ENCODE peak calls at places on chromosomes 11 and 22, in seven cellular contexts. F is vagina, K is heart right ventricle, V is heart left ventricle, C is A549, E is mammary epithelial cell, N is pancreas. D is an unnamed sample. For H3K4me1, the result is how much of the 10 kb centered on the place peaks cover.

GRCh38 chr11:129590030-129590752 is 214.5 kb downstream of the BARX2 start:
- DNase-seq in F (no peak), K (no peak), V (no peak), C (no peak), E (no peak), N (no peak), D (no peak)

GRCh38 chr11:64472593-64473455 is 113.9 kb downstream of the RPS6KA4 start:
- DNase-seq in F (no peak), K (no peak), V (no peak), C (no peak), E (no peak), N (peak), D (no peak)

GRCh38 chr11:34356918-34357645 is 728 bp downstream of the ABTB2 start:
- DNase-seq in F (no peak), K (peak), V (peak), C (no peak), E (peak), N (peak), D (no peak)

GRCh38 chr11:65432133-65432650 is 9.6 kb downstream of the NEAT1 start:
- DNase-seq in F (no peak), K (no peak), V (no peak), C (no peak), E (no peak), N (no peak), D (no peak)

GRCh38 chr11:63939351-63939920 is 634 bp downstream of the NAA40 start:
- DNase-seq in F (no peak), K (no peak), V (no peak), C (no peak), E (peak), N (no peak), D (no peak)

GRCh38 chr22:35587896-35588295 is 29.2 kb downstream of the MB start:
- DNase-seq in F (no peak), K (no peak), V (no peak), C (no peak), E (no peak), N (no peak), D (no peak)

GRCh38 chr22:39368402-39368801 is 18.6 kb downstream of the SYNGR1 start:
- DNase-seq in F (no peak), K (no peak), V (no peak), C (no peak), E (no peak), N (no peak), D (no peak)

GRCh38 chr22:49206281-49206680 is 621.4 kb downstream of the BRD1 start:
- DNase-seq in F (peak), K (no peak), V (no peak), C (no peak), E (no peak), N (no peak), D (no peak)

GRCh38 chr11:123405123-123405592 is 24.9 kb upstream of the GRAMD1B start:
- DNase-seq in F (no peak), K (peak), V (peak), C (no peak), E (peak), N (no peak), D (no peak)

GRCh38 chr11:117410861-117411725 is 83.4 kb downstream of the CEP164 start:
- DNase-seq in F (no peak), K (no peak), V (no peak), C (no peak), E (no peak), N (no peak), D (no peak)

GRCh38 chr11:72456651-72457050 is 22.3 kb upstream of the CLPB start:
- DNase-seq in F (no peak), K (no peak), V (no peak), C (no peak), E (no peak), N (no peak), D (no peak)

GRCh38 chr11:31817054-31817620 is 6.0 kb upstream of the PAX6 start:
- DNase-seq in F (no peak), K (no peak), V (no peak), C (no peak), E (peak), N (no peak), D (no peak)

GRCh38 chr11:60263434-60263833 is 17.0 kb upstream of the MS4A4A start:
- DNase-seq in F (no peak), K (no peak), V (no peak), C (no peak), E (no peak), N (no peak), D (no peak)

GRCh38 chr11:7590529-7590928 is 76.7 kb downstream of the PPFIBP2 start:
- DNase-seq in F (no peak), K (no peak), V (no peak), C (no peak), E (no peak), N (no peak), D (no peak)

GRCh38 chr11:76578655-76579046 is 91.9 kb downstream of the LRRC32 start:
- DNase-seq in F (no peak), K (peak), V (peak), C (no peak), E (no peak), N (no peak), D (no peak)

GRCh38 chr22:48824673-48825651 is 1002.7 kb downstream of the BRD1 start:
- DNase-seq in F (no peak), K (no peak), V (no peak), C (no peak), E (no peak), N (no peak), D (no peak)

GRCh38 chr11:132424433-132424832 is 1054.0 kb downstream of the NTM start:
- DNase-seq in F (no peak), K (no peak), V (no peak), C (no peak), E (no peak), N (no peak), D (no peak)

GRCh38 chr11:128593281-128593680 is 5.9 kb upstream of the ETS1 start:
- DNase-seq in F (no peak), K (no peak), V (no peak), C (no peak), E (no peak), N (no peak), D (no peak)

GRCh38 chr11:64062185-64063039 is 26.7 kb downstream of the FLRT1 start:
- DNase-seq in F (no peak), K (no peak), V (no peak), C (no peak), E (no peak), N (no peak), D (no peak)

GRCh38 chr11:104665631-104666030 is 232.6 kb downstream of the CASP12 start:
- DNase-seq in F (no peak), K (no peak), V (no peak), C (no peak), E (no peak), N (no peak), D (no peak)

GRCh38 chr11:46705070-46705688 is 4.3 kb downstream of the ZNF408 start:
- DNase-seq in F (no peak), K (no peak), V (no peak), C (no peak), E (no peak), N (no peak), D (no peak)

GRCh38 chr11:8066911-8067455 is 14.0 kb upstream of the TUB start:
- DNase-seq in F (no peak), K (no peak), V (no peak), C (no peak), E (no peak), N (no peak), D (no peak)

GRCh38 chr22:20624161-20624616 is 116.8 kb downstream of the MED15 start:
- DNase-seq in F (no peak), K (no peak), V (no peak), C (no peak), E (peak), N (no peak), D (no peak)

GRCh38 chr22:20863356-20863755 is 4.5 kb downstream of the SNAP29 start:
- DNase-seq in F (no peak), K (no peak), V (no peak), C (no peak), E (no peak), N (no peak), D (no peak)

GRCh38 chr11:111886844-111887243 is 7.5 kb downstream of the CFAP68 start:
- DNase-seq in F (no peak), K (no peak), V (no peak), C (no peak), E (no peak), N (no peak), D (no peak)

GRCh38 chr22:49255154-49255553 is 572.5 kb downstream of the BRD1 start:
- DNase-seq in F (no peak), K (no peak), V (no peak), C (no peak), E (no peak), N (no peak), D (no peak)

GRCh38 chr11:61904539-61905048 is 12.8 kb downstream of the RAB3IL1 start:
- DNase-seq in F (no peak), K (no peak), V (no peak), C (no peak), E (no peak), N (peak), D (no peak)

GRCh38 chr11:105361651-105362050 is 222.1 kb upstream of the CARD18 start:
- DNase-seq in F (no peak), K (no peak), V (no peak), C (no peak), E (peak), N (no peak), D (no peak)

GRCh38 chr11:125256471-125257010 is 92.0 kb downstream of the PKNOX2 start:
- DNase-seq in F (no peak), K (no peak), V (no peak), C (no peak), E (no peak), N (no peak), D (no peak)

GRCh38 chr11:131356201-131356600 is 14.2 kb upstream of the NTM start:
- DNase-seq in F (no peak), K (no peak), V (no peak), C (no peak), E (peak), N (no peak), D (no peak)

GRCh38 chr11:330694-331314 is 10.1 kb upstream of the IFITM3 start:
- DNase-seq in F (no peak), K (no peak), V (no peak), C (no peak), E (no peak), N (no peak), D (no peak)

GRCh38 chr11:130737041-130737830 is 179.0 kb downstream of the SNX19 start:
- DNase-seq in F (no peak), K (no peak), V (no peak), C (no peak), E (no peak), N (no peak), D (no peak)

GRCh38 chr11:77695417-77695816 is 57.8 kb upstream of the CLNS1A start:
- DNase-seq in F (no peak), K (no peak), V (no peak), C (no peak), E (no peak), N (no peak), D (no peak)

GRCh38 chr11:73445980-73446379 is 69.8 kb downstream of the RELT start:
- DNase-seq in F (no peak), K (no peak), V (no peak), C (no peak), E (no peak), N (no peak), D (no peak)

GRCh38 chr11:96708469-96708868 is 318.7 kb downstream of the JRKL start:
- DNase-seq in F (no peak), K (no peak), V (no peak), C (no peak), E (no peak), N (no peak), D (no peak)

GRCh38 chr22:43923191-43923590 is 414 bp upstream of the PNPLA3 start:
- DNase-seq in F (no peak), K (no peak), V (no peak), C (no peak), E (no peak), N (no peak), D (no peak)
- H3K4me1 ChIP-seq in F (under half), K (under half), V (under half), C (under half), E (half or more), N (under half), D (under half)

GRCh38 chr11:14904745-14905103 is 12.7 kb upstream of the CYP2R1 start:
- DNase-seq in F (no peak), K (peak), V (peak), C (peak), E (no peak), N (peak), D (peak)
- H3K4me1 ChIP-seq in F (under half), K (under half), V (under half), C (under half), E (under half), N (under half), D (under half)

GRCh38 chr22:41920271-41920976 is 5.5 kb upstream of the SHISA8 start:
- DNase-seq in F (no peak), K (no peak), V (no peak), C (no peak), E (no peak), N (no peak), D (no peak)

GRCh38 chr22:41923595-41924276 is 2.9 kb downstream of the TNFRSF13C start:
- DNase-seq in F (no peak), K (no peak), V (no peak), C (no peak), E (no peak), N (no peak), D (no peak)

GRCh38 chr22:41919357-41920224 is 4.7 kb upstream of the SHISA8 start:
- DNase-seq in F (no peak), K (peak), V (peak), C (no peak), E (no peak), N (peak), D (peak)

GRCh38 chr22:41922940-41923594 is 3.5 kb downstream of the TNFRSF13C start:
- DNase-seq in F (no peak), K (no peak), V (no peak), C (no peak), E (no peak), N (no peak), D (no peak)

GRCh38 chr22:41922336-41922735 is 4.3 kb downstream of the TNFRSF13C start:
- DNase-seq in F (no peak), K (no peak), V (no peak), C (no peak), E (no peak), N (no peak), D (no peak)
- H3K4me1 ChIP-seq in F (under half), K (under half), V (under half), C (under half), E (under half), N (under half), D (under half)

GRCh38 chr22:27751277-27752070 is 50.1 kb downstream of the MN1 start:
- DNase-seq in F (no peak), K (no peak), V (no peak), C (no peak), E (no peak), N (no peak), D (no peak)
- H3K4me1 ChIP-seq in F (half or more), K (under half), V (under half), C (under half), E (half or more), N (under half), D (under half)

GRCh38 chr11:10305262-10305963 is 540 bp downstream of the ADM start:
- DNase-seq in F (no peak), K (peak), V (no peak), C (no peak), E (peak), N (no peak), D (no peak)

GRCh38 chr11:10304495-10305261 is at the start of gene ADM:
- DNase-seq in F (peak), K (peak), V (peak), C (peak), E (peak), N (peak), D (peak)

GRCh38 chr11:10302294-10302743 is 2.6 kb upstream of the ADM start:
- DNase-seq in F (no peak), K (no peak), V (no peak), C (no peak), E (no peak), N (peak), D (no peak)

GRCh38 chr11:10302744-10303557 is 1.9 kb upstream of the ADM start:
- DNase-seq in F (peak), K (peak), V (peak), C (no peak), E (peak), N (peak), D (peak)

GRCh38 chr11:10303558-10304363 is 1.1 kb upstream of the ADM start:
- DNase-seq in F (no peak), K (peak), V (no peak), C (peak), E (peak), N (no peak), D (no peak)
- H3K4me1 ChIP-seq in F (under half), K (under half), V (under half), C (under half), E (under half), N (under half), D (under half)

GRCh38 chr22:50306753-50307749 is at the start of gene PLXNB2:
- DNase-seq in F (no peak), K (peak), V (peak), C (peak), E (peak), N (peak), D (peak)
- H3K4me1 ChIP-seq in F (half or more), K (under half), V (half or more), C (under half), E (under half), N (under half), D (half or more)

DNA sequence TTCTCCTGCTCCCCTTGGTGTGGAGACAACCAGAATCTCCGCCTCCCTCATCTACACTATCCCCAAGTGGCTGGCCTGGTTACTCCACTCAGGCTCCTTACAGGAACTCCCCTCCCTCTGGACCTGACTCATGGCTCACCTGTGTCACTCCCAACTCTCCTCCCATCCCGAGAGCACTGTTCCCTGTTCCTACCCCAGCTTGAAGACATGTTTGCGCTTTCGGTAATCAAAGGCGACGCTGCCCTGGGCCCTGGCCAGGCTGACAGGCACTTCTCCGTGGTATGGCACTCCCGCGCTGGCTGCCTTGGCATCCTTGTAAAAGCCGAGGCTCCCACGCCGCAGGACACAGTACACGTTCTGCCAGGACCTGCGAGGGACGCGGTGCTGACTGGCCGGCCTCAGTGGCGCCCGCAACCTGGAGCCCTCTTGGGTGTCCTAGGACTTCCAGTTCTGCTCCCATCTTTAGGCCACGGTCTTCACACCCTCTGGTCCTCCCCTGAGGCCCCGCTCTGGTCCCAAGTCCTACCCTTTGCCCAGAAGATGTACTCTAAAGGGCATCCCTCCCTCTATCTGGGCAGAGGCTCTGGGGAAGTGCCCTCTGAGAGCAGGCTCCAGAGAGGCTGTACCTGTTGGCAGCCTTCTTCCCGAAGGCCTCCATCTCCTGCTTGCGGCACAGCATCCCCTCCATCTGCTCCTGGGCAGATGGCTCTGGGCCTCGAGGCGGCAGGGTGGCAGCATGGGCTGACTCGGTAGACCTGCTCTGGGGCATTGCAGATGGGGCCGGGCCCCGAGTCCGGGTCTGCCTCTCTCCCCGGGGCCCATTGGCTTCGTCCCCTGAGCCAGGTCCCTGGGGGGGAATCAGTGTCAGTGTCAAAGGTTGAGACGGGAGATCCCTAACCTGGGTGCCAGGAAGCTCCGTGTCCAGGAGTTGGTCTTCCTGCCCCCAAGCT is 9.4 kb upstream of the RBM4B start:
- DNase-seq in F (no peak), K (no peak), V (no peak), C (no peak), E (peak), N (no peak), D (no peak)
- H3K4me1 ChIP-seq in F (under half), K (under half), V (under half), C (under half), E (under half), N (under half), D (under half)

DNA sequence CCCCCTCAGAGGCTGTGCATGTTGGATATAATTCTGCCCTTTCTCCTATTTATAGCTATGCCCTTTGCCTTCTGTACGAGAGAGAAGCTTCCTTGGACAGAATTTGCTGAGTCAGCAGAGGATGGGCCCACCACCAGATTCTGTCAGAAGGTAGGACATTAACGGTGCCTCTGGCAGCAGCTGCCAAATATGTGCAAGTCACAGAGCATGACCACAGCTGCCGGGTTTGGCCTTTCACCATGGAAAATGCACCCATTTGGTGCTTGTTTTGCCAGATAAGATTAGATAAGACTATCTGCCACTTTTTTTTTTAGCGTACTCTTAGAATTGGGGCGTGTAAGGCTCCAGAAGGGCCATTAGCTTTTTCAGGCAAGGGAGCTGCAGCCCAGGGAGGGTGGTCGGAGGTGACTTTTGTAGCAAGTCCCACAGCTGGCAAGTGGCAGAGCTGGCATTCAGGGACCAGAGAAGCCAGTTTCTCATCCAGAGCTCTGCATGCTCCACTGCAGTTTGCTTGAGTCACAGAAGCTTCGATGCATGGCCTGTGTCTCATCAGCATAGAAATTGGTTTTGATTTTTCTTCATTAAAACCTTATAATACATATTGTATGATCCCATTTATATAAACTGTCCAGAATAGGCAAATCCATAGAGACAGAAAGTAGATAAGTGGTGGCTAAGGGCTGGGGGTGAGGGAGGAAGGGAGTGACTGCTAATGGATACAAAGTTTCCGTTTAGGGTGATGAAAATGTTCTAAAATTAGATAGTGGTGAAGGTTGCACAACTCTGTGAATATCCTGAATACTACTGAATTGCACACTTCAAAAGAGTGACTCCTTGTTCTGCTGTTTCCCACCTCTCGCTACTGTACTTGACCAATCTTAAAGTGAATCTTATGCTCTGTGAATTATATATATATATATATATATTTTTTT is 15.8 kb downstream of the UPB1 start:
- DNase-seq in F (no peak), K (no peak), V (no peak), C (no peak), E (peak), N (no peak), D (no peak)
- H3K4me1 ChIP-seq in F (under half), K (under half), V (under half), C (under half), E (under half), N (under half), D (under half)